ENCODE peak calls at places on chromosomes 5 and 9, in eight cellular contexts. G is thoracic aorta, P is GM23338, H is body of pancreas, M is left lung, J is Caco-2, A is lung, Q is heart left ventricle. S is an unnamed sample.
A peak's percentile ranks its signal among the peaks of the same experiment; 100 is the strongest.

GRCh38 chr9:84557751-84558150 is 111.8 kb upstream of the NTRK2 start:
- DNase-seq in G (no peak), P (no peak), H (no peak), M (no peak), J (no peak), A (no peak), Q (no peak), S (no peak)

GRCh38 chr9:129178579-129178909 is 483 bp upstream of the IER5L start:
- DNase-seq in G (no peak), P (no peak), H (no peak), M (no peak), J (no peak), A (no peak), Q (no peak), S (no peak)

GRCh38 chr9:113509463-113509862 is 45.9 kb downstream of the RGS3 start:
- DNase-seq in G (no peak), P (no peak), H (no peak), M (no peak), J (no peak), A (no peak), Q (no peak), S (peak; percentile 63)

GRCh38 chr5:178325311-178326053 is 92.9 kb upstream of the PHYKPL start:
- DNase-seq in G (no peak), P (no peak), H (peak; percentile 3), M (peak; percentile 45), J (no peak), A (no peak), Q (no peak), S (no peak)

GRCh38 chr9:92887880-92888338 is 10.1 kb upstream of the ZNF484 start:
- DNase-seq in G (no peak), P (no peak), H (no peak), M (no peak), J (no peak), A (no peak), Q (no peak), S (peak; percentile 2)

GRCh38 chr9:119052339-119053030 is 316.8 kb downstream of the BRINP1 start:
- DNase-seq in G (peak; percentile 11), P (peak; percentile 14), H (no peak), M (peak; percentile 31), J (no peak), A (no peak), Q (peak; percentile 84), S (no peak)

GRCh38 chr5:111584651-111585050 is 72.3 kb upstream of the STARD4 start:
- DNase-seq in G (no peak), P (no peak), H (no peak), M (no peak), J (no peak), A (no peak), Q (no peak), S (peak; percentile 70)

GRCh38 chr5:167802755-167803431 is 488.6 kb upstream of the WWC1 start:
- DNase-seq in G (no peak), P (peak; percentile 78), H (no peak), M (no peak), J (peak; percentile 74), A (no peak), Q (no peak), S (peak; percentile 35)

GRCh38 chr5:80128129-80128528 is 93.0 kb downstream of the THBS4 start:
- DNase-seq in G (no peak), P (peak; percentile 53), H (no peak), M (no peak), J (peak; percentile 91), A (no peak), Q (no peak), S (peak; percentile 19)

GRCh38 chr9:123368023-123368422 is 12.0 kb downstream of the CRB2 start:
- DNase-seq in G (no peak), P (no peak), H (no peak), M (no peak), J (no peak), A (no peak), Q (no peak), S (no peak)

GRCh38 chr9:123370526-123371227 is 14.7 kb downstream of the CRB2 start:
- DNase-seq in G (no peak), P (no peak), H (no peak), M (no peak), J (no peak), A (no peak), Q (no peak), S (no peak)

GRCh38 chr9:123370108-123370507 is 14.1 kb downstream of the CRB2 start:
- DNase-seq in G (no peak), P (no peak), H (no peak), M (no peak), J (no peak), A (no peak), Q (no peak), S (no peak)

GRCh38 chr9:123369296-123369695 is 13.3 kb downstream of the CRB2 start:
- DNase-seq in G (no peak), P (no peak), H (no peak), M (no peak), J (no peak), A (no peak), Q (no peak), S (no peak)

GRCh38 chr9:123368481-123369153 is 12.6 kb downstream of the CRB2 start:
- DNase-seq in G (no peak), P (no peak), H (no peak), M (peak; percentile 51), J (no peak), A (no peak), Q (no peak), S (no peak)
- H3K36me3 ChIP-seq in G (no peaks in the 10 kb centered on the region), P (no peaks in the 10 kb centered on the region), H (no peaks in the 10 kb centered on the region), M (no peaks in the 10 kb centered on the region), J (no peaks in the 10 kb centered on the region), A (no peaks in the 10 kb centered on the region), Q (no peaks in the 10 kb centered on the region), S (no peaks in the 10 kb centered on the region)

DNA sequence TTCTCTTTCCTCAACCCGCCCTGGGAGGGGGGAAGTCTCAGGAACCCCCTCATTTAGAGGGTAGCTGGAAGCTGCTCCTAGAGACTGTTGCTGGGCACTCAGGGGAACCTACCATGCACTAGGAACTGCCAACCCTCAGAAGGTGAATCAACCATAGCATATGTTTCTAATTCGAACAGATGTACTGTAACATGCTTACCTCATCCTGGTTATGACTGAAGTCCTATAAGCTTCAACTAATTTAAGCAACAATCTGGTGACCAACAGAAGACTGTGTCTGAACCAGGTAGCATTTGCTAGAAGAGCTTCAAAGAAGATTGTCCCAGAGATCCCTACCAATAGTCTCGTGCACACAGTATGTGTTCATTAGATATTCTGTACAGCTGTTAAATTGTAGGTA is 5.7 kb upstream of the PRDM6 start:
- DNase-seq in G (no peak), P (no peak), H (no peak), M (no peak), J (no peak), A (no peak), Q (no peak), S (no peak)
- H3K27me3 ChIP-seq in G (no peaks in the 10 kb centered on the region), P (peaks cover 72% of the 10 kb centered on the region), H (no peaks in the 10 kb centered on the region), M (peaks cover 24% of the 10 kb centered on the region), J (no peaks in the 10 kb centered on the region), A (peaks cover 5% of the 10 kb centered on the region), Q (peaks cover 50% of the 10 kb centered on the region), S (peaks cover 90% of the 10 kb centered on the region)

GRCh38 chr9:6199596-6199995 is 16.0 kb upstream of the IL33 start:
- DNase-seq in G (no peak), P (no peak), H (no peak), M (no peak), J (no peak), A (no peak), Q (no peak), S (no peak)

GRCh38 chr9:6194934-6195333 is 20.7 kb upstream of the IL33 start:
- DNase-seq in G (no peak), P (peak; percentile 38), H (no peak), M (no peak), J (no peak), A (no peak), Q (no peak), S (no peak)

GRCh38 chr9:6198251-6198650 is 17.4 kb upstream of the IL33 start:
- DNase-seq in G (no peak), P (no peak), H (no peak), M (no peak), J (no peak), A (no peak), Q (no peak), S (no peak)

GRCh38 chr9:6195714-6196360 is 19.8 kb upstream of the IL33 start:
- DNase-seq in G (no peak), P (no peak), H (no peak), M (no peak), J (no peak), A (no peak), Q (no peak), S (no peak)

DNA sequence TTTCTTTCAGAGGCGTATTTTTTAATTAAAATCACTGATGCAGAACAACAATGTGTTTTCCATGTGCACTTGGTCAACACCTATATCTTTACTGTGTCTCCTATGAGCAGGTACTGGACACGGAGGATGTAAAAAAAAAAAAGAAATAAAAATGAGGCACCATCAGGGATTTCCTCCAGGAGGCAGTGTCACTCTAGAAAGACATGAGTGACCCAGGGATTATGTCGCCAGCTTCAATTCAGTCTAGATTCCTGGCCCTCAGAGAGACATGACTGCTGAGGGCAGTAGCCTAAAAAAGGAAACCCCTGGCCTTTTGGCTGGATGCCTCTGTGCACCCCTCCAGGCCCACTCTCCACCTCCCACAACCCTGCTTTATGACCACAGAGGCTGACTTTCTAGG is 18.3 kb upstream of the IL33 start:
- DNase-seq in G (no peak), P (peak; percentile 75), H (peak; percentile 52), M (no peak), J (no peak), A (no peak), Q (no peak), S (no peak)
- TF ChIP-seq CTCF in G (peak; percentile 76), P (peak; percentile 72), H (peak; percentile 37), M (peak; percentile 39), J (no peak), A (peak; percentile 23), Q (peak; percentile 70), S (peak; percentile 64)

GRCh38 chr5:151037561-151038291 is 17.3 kb downstream of the GPX3 start:
- DNase-seq in G (no peak), P (no peak), H (no peak), M (no peak), J (no peak), A (no peak), Q (no peak), S (no peak)

GRCh38 chr5:151038292-151038745 is 17.9 kb downstream of the GPX3 start:
- DNase-seq in G (no peak), P (no peak), H (no peak), M (no peak), J (no peak), A (no peak), Q (peak; percentile 38), S (no peak)

GRCh38 chr5:151040211-151040747 is 19.9 kb downstream of the GPX3 start:
- DNase-seq in G (no peak), P (no peak), H (no peak), M (no peak), J (peak; percentile 80), A (no peak), Q (no peak), S (peak; percentile 18)

GRCh38 chr5:151038801-151039238 is 18.4 kb downstream of the GPX3 start:
- DNase-seq in G (no peak), P (no peak), H (no peak), M (no peak), J (no peak), A (no peak), Q (no peak), S (no peak)

DNA sequence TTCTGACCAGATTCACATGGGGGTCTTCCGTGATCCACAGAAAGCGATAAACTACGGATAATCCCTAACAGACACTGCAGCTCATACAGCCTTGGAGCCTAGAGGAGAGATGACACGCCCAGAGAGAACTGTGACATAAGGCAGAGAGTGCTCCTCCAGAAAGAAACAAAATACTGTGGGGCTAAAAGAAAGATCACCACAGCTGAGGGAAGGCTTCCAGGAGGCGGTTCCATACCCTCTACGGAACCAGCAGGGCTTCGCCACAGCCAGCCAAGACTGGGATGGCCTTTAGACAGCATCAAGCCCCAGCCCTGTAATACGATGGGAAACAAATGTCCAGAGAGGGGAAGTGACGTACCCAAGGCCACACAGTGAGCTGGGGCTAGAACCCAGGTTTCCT is 19.3 kb downstream of the GPX3 start:
- DNase-seq in G (no peak), P (no peak), H (no peak), M (no peak), J (no peak), A (no peak), Q (no peak), S (no peak)
- H3K36me3 ChIP-seq in G (peaks cover 49% of the 10 kb centered on the region), P (peaks cover 6% of the 10 kb centered on the region), H (peaks cover 51% of the 10 kb centered on the region), M (peaks cover 100% of the 10 kb centered on the region), J (peaks cover 18% of the 10 kb centered on the region), A (peaks cover 8% of the 10 kb centered on the region), Q (no peaks in the 10 kb centered on the region), S (peaks cover 48% of the 10 kb centered on the region)